ENCODE peak calls at places on chromosomes 3 and 15, in seven cellular contexts. M, F, D, A, G, U and P are unnamed samples.

GRCh38 chr3:157753753-157754152 is 250.5 kb upstream of the VEPH1 start:
- DNase-seq in M (no peak), F (no peak), D (no peak), A (no peak), G (no peak), U (no peak), P (no peak)

GRCh38 chr3:97232635-97233034 is 418.2 kb downstream of the EPHA6 start:
- DNase-seq in M (peak), F (no peak), D (no peak), A (no peak), G (no peak), U (no peak), P (no peak)

GRCh38 chr15:98146031-98146430 is 185.5 kb downstream of the ARRDC4 start:
- DNase-seq in M (no peak), F (no peak), D (no peak), A (no peak), G (no peak), U (no peak), P (no peak)

GRCh38 chr3:30641612-30642251 is 35.3 kb downstream of the TGFBR2 start:
- DNase-seq in M (no peak), F (no peak), D (peak), A (no peak), G (no peak), U (no peak), P (no peak)

GRCh38 chr15:43469867-43470266 is 23.1 kb downstream of the TP53BP1 start:
- DNase-seq in M (no peak), F (no peak), D (no peak), A (no peak), G (no peak), U (peak), P (no peak)

GRCh38 chr3:123296836-123297626 is 95.3 kb downstream of the SEC22A start:
- DNase-seq in M (no peak), F (no peak), D (no peak), A (peak), G (no peak), U (no peak), P (no peak)

GRCh38 chr15:70014860-70015490 is 82.7 kb downstream of the TLE3 start:
- DNase-seq in M (no peak), F (no peak), D (no peak), A (peak), G (peak), U (no peak), P (no peak)

GRCh38 chr3:138389841-138390581 is 41.6 kb downstream of the MRAS start:
- DNase-seq in M (no peak), F (no peak), D (no peak), A (no peak), G (no peak), U (peak), P (no peak)

GRCh38 chr3:87333393-87333892 is 57.1 kb upstream of the POU1F1 start:
- DNase-seq in M (no peak), F (no peak), D (no peak), A (no peak), G (no peak), U (peak), P (no peak)

GRCh38 chr3:68059628-68060027 is 405.2 kb upstream of the SUCLG2 start:
- DNase-seq in M (no peak), F (no peak), D (no peak), A (no peak), G (no peak), U (no peak), P (no peak)

GRCh38 chr3:30682434-30683155 is 76.2 kb downstream of the TGFBR2 start:
- DNase-seq in M (no peak), F (no peak), D (peak), A (no peak), G (no peak), U (no peak), P (no peak)

GRCh38 chr3:53493997-53494791 is at the start of gene CACNA1D:
- DNase-seq in M (peak), F (no peak), D (no peak), A (no peak), G (peak), U (no peak), P (peak)

GRCh38 chr3:172449468-172450149 is 1.4 kb upstream of the GHSR start:
- DNase-seq in M (peak), F (no peak), D (peak), A (peak), G (peak), U (peak), P (no peak)

GRCh38 chr3:131883086-131883485 is 151.7 kb downstream of the CPNE4 start:
- DNase-seq in M (no peak), F (no peak), D (no peak), A (no peak), G (no peak), U (no peak), P (no peak)

GRCh38 chr3:4988815-4989648 is 9.8 kb downstream of the BHLHE40 start:
- DNase-seq in M (no peak), F (no peak), D (no peak), A (peak), G (peak), U (peak), P (no peak)

GRCh38 chr3:170387952-170388351 is 30.4 kb downstream of the SKIL start:
- DNase-seq in M (no peak), F (no peak), D (no peak), A (no peak), G (no peak), U (peak), P (no peak)

GRCh38 chr3:45313743-45314403 is 74.5 kb upstream of the LARS2 start:
- DNase-seq in M (no peak), F (no peak), D (no peak), A (no peak), G (peak), U (no peak), P (no peak)

GRCh38 chr3:64244011-64244942 is 19.0 kb upstream of the PRICKLE2 start:
- DNase-seq in M (no peak), F (no peak), D (no peak), A (no peak), G (peak), U (no peak), P (no peak)

GRCh38 chr3:47772788-47773187 is 8.9 kb downstream of the SMARCC1 start:
- DNase-seq in M (no peak), F (no peak), D (no peak), A (no peak), G (no peak), U (no peak), P (no peak)